ENCODE peak calls at places on chromosomes 3 and 15, in four cellular contexts. H is IMR-90, E is mesendoderm, W is H1. G is an unnamed sample.

GRCh38 chr3:150106752-150107428 is 136.2 kb upstream of the PFN2 start:
- DNase-seq in H (peak; percentile 91), E (peak; percentile 96), W (no peak), G (peak; percentile 36)

GRCh38 chr15:67506775-67507747 is 13.9 kb upstream of the C15orf61 start:
- DNase-seq in H (peak; percentile 9), E (no peak), W (no peak), G (no peak)

GRCh38 chr3:38316356-38317185 is 30.0 kb upstream of the XYLB start:
- DNase-seq in H (no peak), E (no peak), W (peak; percentile 38), G (no peak)

GRCh38 chr3:46692566-46692983 is 904 bp downstream of the ALS2CL start:
- DNase-seq in H (no peak), E (peak; percentile 71), W (peak; percentile 60), G (no peak)

GRCh38 chr3:195093731-195094130 is 177.2 kb downstream of the XXYLT1 start:
- DNase-seq in H (no peak), E (no peak), W (no peak), G (no peak)

GRCh38 chr3:61894988-61895935 is 333.9 kb downstream of the PTPRG start:
- DNase-seq in H (peak; percentile 90), E (peak; percentile 85), W (no peak), G (no peak)

GRCh38 chr3:66037330-66037985 is 1.3 kb downstream of the MAGI1 start:
- DNase-seq in H (peak; percentile 64), E (peak; percentile 93), W (peak; percentile 66), G (no peak)

GRCh38 chr3:141336672-141337522 is 31.4 kb upstream of the ZBTB38 start:
- DNase-seq in H (peak; percentile 87), E (no peak), W (no peak), G (no peak)

GRCh38 chr3:15164356-15164755 is 41.7 kb upstream of the CAPN7 start:
- DNase-seq in H (no peak), E (no peak), W (no peak), G (no peak)

GRCh38 chr15:32651229-32651837 is 9.8 kb downstream of the SCG5 start:
- DNase-seq in H (peak; percentile 73), E (peak; percentile 82), W (peak; percentile 73), G (peak; percentile 26)

GRCh38 chr3:3798641-3799113 is 554 bp upstream of the LRRN1 start:
- DNase-seq in H (no peak), E (peak; percentile 76), W (peak; percentile 74), G (no peak)

GRCh38 chr3:48885753-48886152 is 12.9 kb downstream of the SLC25A20 start:
- DNase-seq in H (no peak), E (no peak), W (no peak), G (no peak)

GRCh38 chr3:49158108-49158709 is 7.9 kb downstream of the CCDC71 start:
- DNase-seq in H (no peak), E (peak; percentile 77), W (peak; percentile 75), G (no peak)

GRCh38 chr3:56357266-56357665 is 111.0 kb downstream of the ERC2 start:
- DNase-seq in H (no peak), E (peak; percentile 31), W (no peak), G (no peak)

GRCh38 chr3:138786788-138787276 is 47.9 kb downstream of the PIK3CB start:
- DNase-seq in H (peak; percentile 50), E (no peak), W (no peak), G (no peak)

GRCh38 chr15:38398134-38398533 is 55.8 kb upstream of the FAM98B start:
- DNase-seq in H (peak; percentile 99), E (peak; percentile 32), W (no peak), G (no peak)

GRCh38 chr15:77187751-77188464 is 117.0 kb upstream of the TSPAN3 start:
- DNase-seq in H (peak; percentile 47), E (no peak), W (no peak), G (no peak)

GRCh38 chr15:95277266-95277665 is 1045.9 kb downstream of the MCTP2 start:
- DNase-seq in H (peak; percentile 98), E (no peak), W (no peak), G (no peak)

GRCh38 chr3:190721330-190721729 is 141.2 kb downstream of the GMNC start:
- DNase-seq in H (no peak), E (no peak), W (no peak), G (no peak)

GRCh38 chr15:80367661-80368060 is 36.5 kb upstream of the ARNT2 start:
- DNase-seq in H (no peak), E (peak; percentile 4), W (no peak), G (no peak)

GRCh38 chr15:72375501-72375845 is 341 bp downstream of the HEXA start:
- DNase-seq in H (no peak), E (no peak), W (no peak), G (no peak)
- H2BK15ac ChIP-seq in H (peak overlapping the region; percentile 17), E (no peak overlapping the region), W (no peak overlapping the region), G (no peak overlapping the region)

GRCh38 chr15:58477228-58477627 is 45.4 kb downstream of the LIPC start:
- DNase-seq in H (no peak), E (no peak), W (no peak), G (no peak)
- H2AK5ac ChIP-seq in H (peak overlapping the region; percentile 10), E (no peak overlapping the region), W (no peak overlapping the region), G (no peak overlapping the region)

DNA sequence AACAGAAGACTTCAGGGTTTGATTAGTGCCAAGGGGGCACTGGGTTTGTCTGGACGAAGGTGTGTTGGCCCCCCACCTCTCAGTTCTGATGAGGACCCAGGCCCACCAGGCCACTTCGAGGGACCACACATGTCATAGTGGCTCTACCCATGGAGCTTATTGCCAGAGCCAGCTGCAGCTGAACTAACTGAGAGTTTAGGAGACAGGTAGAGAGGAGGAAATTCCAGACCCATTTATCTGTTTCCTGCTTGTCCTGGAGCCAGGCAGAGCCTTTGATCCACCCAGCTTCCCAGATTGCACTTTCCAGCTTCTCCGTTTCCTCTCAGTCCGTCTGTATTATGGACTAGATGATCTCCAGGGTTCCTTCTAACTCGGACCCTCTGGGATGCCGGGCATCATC is 20.9 kb downstream of the SLC24A1 start:
- DNase-seq in H (no peak), E (no peak), W (no peak), G (no peak)
- H3K18ac ChIP-seq in H (no peak overlapping the region), E (no peak overlapping the region), W (no peak overlapping the region), G (no peak overlapping the region)

DNA sequence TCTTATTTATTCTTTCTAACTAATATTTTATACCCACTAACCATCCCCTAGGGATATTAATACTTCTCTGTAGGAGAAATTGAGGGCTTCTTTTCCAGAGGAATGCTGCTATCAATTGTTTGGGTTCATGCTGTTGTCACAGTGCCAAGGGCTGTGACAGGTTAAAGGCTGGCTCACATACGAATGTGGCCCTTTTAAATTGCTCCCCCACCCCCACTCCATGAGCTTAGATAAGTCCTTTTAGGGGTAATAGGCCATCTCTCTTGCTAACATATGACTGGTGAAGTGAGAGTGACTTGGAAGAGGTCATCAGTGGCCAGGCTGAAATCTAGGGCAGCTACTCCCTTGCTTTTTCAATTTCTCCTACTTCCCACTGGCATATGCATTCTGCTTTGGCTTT is 121.9 kb upstream of the DPH6 start:
- DNase-seq in H (no peak), E (peak; percentile 56), W (no peak), G (no peak)
- H2BK15ac ChIP-seq in H (no peak overlapping the region), E (peak overlapping the region; percentile 98), W (no peak overlapping the region), G (no peak overlapping the region)

GRCh38 chr15:78243076-78243475 is 8.7 kb upstream of the ACSBG1 start:
- DNase-seq in H (no peak), E (no peak), W (no peak), G (no peak)
- H2AK5ac ChIP-seq in H (no peak overlapping the region), E (no peak overlapping the region), W (no peak overlapping the region), G (no peak overlapping the region)

DNA sequence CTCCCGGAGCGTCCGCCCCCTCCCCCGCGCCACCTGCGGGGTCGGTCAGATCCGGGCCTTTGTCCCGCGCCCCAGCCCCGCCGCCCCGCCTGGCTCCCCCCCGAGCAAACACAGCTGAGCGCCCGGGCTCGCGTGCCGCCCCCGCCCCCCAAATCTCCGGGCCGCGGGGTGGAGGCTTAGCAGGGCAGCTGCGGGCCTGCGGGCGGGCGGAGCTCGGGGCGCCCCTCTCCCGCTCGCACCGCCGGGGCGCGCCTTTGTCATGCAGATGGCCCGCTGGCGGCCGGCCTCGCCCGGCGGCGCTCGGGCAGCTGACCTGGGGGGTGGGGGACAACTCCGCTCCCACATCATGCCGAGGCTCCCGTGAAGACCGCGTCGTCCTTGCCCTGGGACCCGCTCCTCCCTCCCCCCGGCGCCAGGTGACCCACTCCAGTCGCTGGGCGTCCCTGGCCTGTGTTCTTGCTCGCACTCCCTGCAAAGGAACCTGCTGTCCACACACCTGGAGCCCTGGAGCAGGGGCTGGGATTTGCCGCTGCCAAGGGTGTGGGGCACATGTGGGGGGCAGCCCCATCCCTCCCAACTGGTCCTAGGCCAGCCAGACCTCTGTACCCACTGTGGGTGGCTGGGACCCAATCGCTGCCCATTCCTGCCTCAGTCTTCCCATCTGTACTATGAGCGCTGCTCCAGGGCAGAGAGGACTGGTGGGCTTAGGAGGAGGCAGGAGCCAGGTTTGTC is 33.6 kb downstream of the DNAJB8 start:
- DNase-seq in H (no peak), E (no peak), W (peak; percentile 75), G (peak; percentile 56)
- H3K18ac ChIP-seq in H (no peak overlapping the region), E (peak overlapping the region; percentile 24), W (peak overlapping the region; percentile 80), G (peak overlapping the region; percentile 98)

GRCh38 chr3:101724329-101725191 is at the start of gene CEP97:
- DNase-seq in H (peak; percentile 90), E (peak; percentile 96), W (peak; percentile 92), G (peak; percentile 88)
- H2BK15ac ChIP-seq in H (peak within 1 kb of the TSS; percentile 64), E (no peak within 1 kb of the TSS), W (no peak within 1 kb of the TSS), G (no peak within 1 kb of the TSS)